ENCODE peak calls at places on chromosomes 16 and 17, in five cellular contexts. T is heart right ventricle, D is ascending aorta, N is fibroblast of the aortic adventitia, M is IMR-90. J is an unnamed sample.
A peak's percentile ranks its signal among the peaks of the same experiment; 100 is the strongest.

GRCh38 chr17:56985371-56986162 is 7.6 kb downstream of the SCPEP1 start:
- DNase-seq in D (no peak), T (no peak), N (no peak), M (no peak), J (no peak)

GRCh38 chr17:75910699-75911098 is 6.0 kb upstream of the MRPL38 start:
- DNase-seq in D (no peak), N (no peak), T (no peak), M (no peak), J (no peak)

GRCh38 chr16:624522-625401 is 6.0 kb upstream of the WFIKKN1 start:
- DNase-seq in D (no peak), N (no peak), T (no peak), M (no peak), J (no peak)

GRCh38 chr17:9924735-9925191 is 19.7 kb upstream of the RCVRN start:
- DNase-seq in N (peak; percentile 78), T (no peak), M (peak; percentile 75), D (no peak), J (peak; percentile 47)

GRCh38 chr17:13671771-13672170 is 70.0 kb upstream of the HS3ST3A1 start:
- DNase-seq in M (no peak), D (no peak), T (no peak), N (no peak), J (no peak)

GRCh38 chr17:57092171-57092570 is 7.1 kb downstream of the AKAP1 start:
- DNase-seq in N (peak; percentile 76), M (peak; percentile 72), T (no peak), D (peak; percentile 61), J (no peak)

GRCh38 chr16:49277766-49278566 is 3.7 kb downstream of the CBLN1 start:
- DNase-seq in M (no peak), T (no peak), D (no peak), N (no peak), J (no peak)

GRCh38 chr16:47136101-47136820 is 7.5 kb downstream of the NETO2 start:
- DNase-seq in T (peak; percentile 44), D (no peak), M (peak; percentile 45), N (peak; percentile 60), J (peak; percentile 31)

GRCh38 chr16:54325616-54326265 is 39.2 kb upstream of the IRX3 start:
- DNase-seq in D (no peak), T (no peak), M (no peak), N (no peak), J (no peak)

GRCh38 chr16:49757744-49758069 is 98.2 kb downstream of the ZNF423 start:
- DNase-seq in D (no peak), N (no peak), M (no peak), T (no peak), J (no peak)

GRCh38 chr16:55031481-55031880 is 100.8 kb downstream of the IRX5 start:
- DNase-seq in M (no peak), D (no peak), N (no peak), T (no peak), J (no peak)

GRCh38 chr17:34852614-34853013 is 108.6 kb downstream of the CCT6B start:
- DNase-seq in N (no peak), M (no peak), T (no peak), D (no peak), J (no peak)

GRCh38 chr16:46785076-46785845 is 37.1 kb upstream of the MYLK3 start:
- DNase-seq in T (no peak), M (no peak), D (no peak), N (no peak), J (no peak)

GRCh38 chr16:17318200-17318599 is 152.6 kb downstream of the XYLT1 start:
- DNase-seq in M (peak; percentile 47), D (no peak), T (no peak), N (peak; percentile 35), J (no peak)

GRCh38 chr17:50184057-50184456 is 17.4 kb downstream of the COL1A1 start:
- DNase-seq in M (peak; percentile 45), T (no peak), D (no peak), N (peak; percentile 45), J (no peak)

GRCh38 chr17:17606416-17607000 is 15.0 kb upstream of the PEMT start:
- DNase-seq in D (no peak), N (no peak), M (no peak), T (no peak), J (no peak)

GRCh38 chr16:87550510-87550961 is 51.8 kb upstream of the JPH3 start:
- DNase-seq in D (no peak), N (no peak), M (no peak), T (no peak), J (no peak)

GRCh38 chr17:8256291-8256690 is 7.2 kb downstream of the PFAS start:
- DNase-seq in M (no peak), T (no peak), D (no peak), N (no peak), J (no peak)

GRCh38 chr17:8256691-8257090 is 7.6 kb downstream of the PFAS start:
- DNase-seq in D (no peak), N (no peak), T (no peak), M (no peak), J (no peak)

GRCh38 chr17:8254881-8255280 is 5.8 kb downstream of the PFAS start:
- DNase-seq in T (no peak), D (no peak), N (no peak), M (no peak), J (no peak)

GRCh38 chr17:8255499-8255898 is 6.4 kb downstream of the PFAS start:
- DNase-seq in T (no peak), M (no peak), N (no peak), D (no peak), J (no peak)

GRCh38 chr17:8253801-8254200 is 4.7 kb downstream of the PFAS start:
- DNase-seq in M (no peak), N (peak; percentile 2), T (peak; percentile 29), D (no peak), J (no peak)
- TF ChIP-seq CTCF in M (peak; percentile 15), N (peak; percentile 17), T (peak; percentile 59), D (no peak), J (peak; percentile 71)

DNA sequence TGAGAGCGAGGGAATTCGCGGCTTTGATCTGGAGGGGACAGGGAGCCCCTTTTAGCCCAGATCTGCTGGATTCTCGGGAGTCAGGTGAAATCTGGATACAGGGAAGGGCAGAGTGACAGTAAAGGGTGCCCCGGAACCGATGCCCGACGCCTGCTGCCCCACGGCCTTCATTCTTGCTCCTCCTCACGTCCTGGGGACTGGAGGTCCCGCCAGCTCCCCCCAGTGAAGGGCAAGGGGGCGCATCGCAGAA is 596 bp downstream of the OR1F1 start:
- DNase-seq in D (no peak), T (no peak), N (no peak), M (no peak), J (no peak)
- H3K4me3 ChIP-seq in D (peak overlapping the region; percentile 30), T (peak overlapping the region; percentile 8), N (peak overlapping the region; percentile 63), M (peak overlapping the region; percentile 58), J (peak overlapping the region; percentile 48)

DNA sequence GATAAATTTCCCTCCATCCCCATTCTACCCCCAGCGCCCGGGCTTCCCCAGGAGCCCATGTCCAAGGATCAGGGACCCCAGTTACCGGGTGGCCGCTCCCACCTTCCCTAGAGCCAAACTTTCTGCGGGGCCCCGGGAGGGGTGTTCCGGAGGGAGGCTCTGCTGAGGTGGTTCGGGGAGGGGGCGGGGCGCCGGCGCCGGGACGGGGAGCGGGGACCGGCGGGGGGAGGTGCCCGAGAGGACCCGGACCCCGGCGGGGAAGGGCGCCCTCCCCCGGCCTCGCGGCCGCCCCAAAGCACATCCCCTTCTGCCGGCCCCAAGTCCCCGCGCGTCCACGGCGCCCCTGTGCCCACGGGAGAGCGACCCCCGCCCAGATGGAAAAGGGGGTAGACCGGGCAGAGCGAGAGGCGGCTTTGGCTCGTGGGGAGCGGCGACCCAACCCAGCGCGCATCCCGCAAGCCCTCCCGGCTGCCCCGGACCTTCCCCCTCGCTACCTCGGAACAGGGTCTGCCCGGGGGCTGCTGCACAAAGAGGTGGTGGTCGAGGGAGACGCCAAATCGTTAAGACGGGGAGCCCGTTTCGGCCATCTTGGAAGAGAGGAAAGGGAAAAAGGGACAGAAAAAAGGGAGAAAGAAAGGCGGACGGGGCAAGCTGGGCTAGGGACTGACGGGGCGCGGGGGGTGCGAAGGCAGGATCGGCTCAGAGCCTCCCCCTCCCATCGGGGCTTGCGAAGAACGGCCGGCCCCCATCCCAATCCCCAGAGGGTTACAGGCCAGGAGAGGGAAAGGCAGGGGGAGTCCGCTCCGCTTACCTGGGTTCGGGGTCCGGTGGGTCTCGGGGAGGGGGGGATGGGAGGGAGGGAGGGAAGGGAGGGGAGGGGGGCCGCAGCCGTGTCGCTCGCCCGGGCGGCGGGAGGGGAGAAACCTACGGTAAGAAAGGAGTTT is 479 bp downstream of the PCGF2 start:
- DNase-seq in D (no peak), M (no peak), T (peak; percentile 71), N (no peak), J (no peak)
- TF ChIP-seq CTCF in D (no peak), M (no peak), T (peak; percentile 49), N (no peak), J (peak; percentile 30)

DNA sequence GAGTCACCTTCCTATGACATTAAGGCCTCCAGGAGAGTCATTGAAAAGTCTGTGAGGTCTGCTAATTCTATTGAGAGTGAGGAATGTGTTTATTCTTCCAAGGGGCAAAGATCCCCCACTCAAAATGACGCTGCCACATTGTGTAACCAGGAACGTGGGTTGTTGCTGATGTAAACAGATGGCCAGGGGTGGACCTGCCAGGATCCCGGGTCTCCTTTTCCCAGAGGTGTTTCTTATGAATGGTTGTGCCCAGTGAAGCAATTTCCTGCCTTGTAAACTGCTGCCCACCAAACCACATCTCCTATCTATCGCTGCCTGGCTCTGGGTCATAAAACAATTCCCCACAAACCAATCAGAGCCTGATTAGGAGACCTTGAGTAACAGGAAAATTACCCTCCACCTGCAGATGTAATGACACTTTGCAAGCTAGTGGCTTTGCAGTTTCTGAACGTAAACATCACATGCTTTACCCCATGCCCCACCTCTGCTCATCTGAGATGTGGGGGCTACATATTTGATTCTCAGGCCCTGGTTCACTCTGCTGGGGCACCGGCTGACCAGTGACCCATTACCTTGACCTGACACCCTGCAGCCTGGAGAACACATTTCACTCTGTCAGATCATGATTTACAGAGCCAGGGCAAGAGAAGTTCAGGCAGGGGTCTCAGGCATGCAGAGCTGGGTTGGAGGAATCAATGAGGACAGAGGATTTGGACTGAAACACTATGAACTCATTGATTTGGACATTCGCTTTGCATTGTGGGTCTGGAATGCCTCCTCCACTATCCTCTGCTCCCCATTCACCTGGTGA is 33.1 kb upstream of the DDX52 start:
- DNase-seq in T (no peak), N (no peak), M (peak; percentile 64), D (no peak), J (no peak)
- H3K4me3 ChIP-seq in T (no peak overlapping the region), N (no peak overlapping the region), M (no peak overlapping the region), D (no peak overlapping the region), J (no peak overlapping the region)

GRCh38 chr17:7633093-7633492 is 3.2 kb downstream of the SHBG start:
- DNase-seq in D (no peak), T (no peak), N (no peak), M (no peak), J (no peak)
- TF ChIP-seq CTCF in D (no peak), T (no peak), N (no peak), M (no peak), J (no peak)

J was measured in LNCaP clone FGC.